ENCODE peak calls at places on chromosomes 13 and 19, in seven cellular contexts. L, J, M, V, T, E and N are unnamed samples.

GRCh38 chr19:12796146-12797071 is 5.1 kb downstream of the JUNB start:
- DNase-seq in L (peak; percentile 90), J (peak; percentile 94), M (peak; percentile 56), V (peak; percentile 58), T (no peak), E (peak; percentile 78), N (peak; percentile 61)

GRCh38 chr13:40137400-40137799 is 481.9 kb downstream of the COG6 start:
- DNase-seq in L (no peak), J (no peak), M (no peak), V (no peak), T (no peak), E (no peak), N (no peak)

GRCh38 chr13:107208889-107209288 is 641.0 kb upstream of the ARGLU1 start:
- DNase-seq in L (no peak), J (no peak), M (no peak), V (no peak), T (no peak), E (no peak), N (no peak)

GRCh38 chr13:32889986-32890565 is 126.1 kb upstream of the KL start:
- DNase-seq in L (no peak), J (no peak), M (no peak), V (no peak), T (no peak), E (no peak), N (no peak)

GRCh38 chr13:95404141-95404882 is 103.1 kb upstream of the ABCC4 start:
- DNase-seq in L (peak; percentile 92), J (peak; percentile 94), M (peak; percentile 58), V (peak; percentile 49), T (peak; percentile 30), E (peak; percentile 82), N (peak; percentile 62)

GRCh38 chr19:15318241-15318691 is 14.1 kb downstream of the BRD4 start:
- DNase-seq in L (no peak), J (no peak), M (no peak), V (no peak), T (no peak), E (no peak), N (no peak)

GRCh38 chr13:99179460-99179859 is 21.2 kb upstream of the UBAC2 start:
- DNase-seq in L (no peak), J (no peak), M (no peak), V (no peak), T (no peak), E (no peak), N (no peak)

GRCh38 chr13:40145139-40145538 is 489.7 kb downstream of the COG6 start:
- DNase-seq in L (no peak), J (no peak), M (no peak), V (no peak), T (no peak), E (peak; percentile 39), N (no peak)

GRCh38 chr13:73519720-73520119 is 460.9 kb downstream of the KLF5 start:
- DNase-seq in L (no peak), J (no peak), M (no peak), V (no peak), T (no peak), E (no peak), N (no peak)

GRCh38 chr13:50419896-50420295 is 404.7 kb downstream of the KCNRG start:
- DNase-seq in L (no peak), J (no peak), M (no peak), V (no peak), T (no peak), E (no peak), N (no peak)

GRCh38 chr13:79780240-79780639 is 299.3 kb downstream of the NDFIP2 start:
- DNase-seq in L (no peak), J (no peak), M (no peak), V (no peak), T (no peak), E (no peak), N (no peak)

GRCh38 chr13:112117955-112118302 is 51.0 kb downstream of the SOX1 start:
- DNase-seq in L (no peak), J (no peak), M (no peak), V (no peak), T (no peak), E (no peak), N (no peak)

GRCh38 chr13:114047358-114047881 is 73.5 kb upstream of the C13orf46 start:
- DNase-seq in L (no peak), J (no peak), M (no peak), V (no peak), T (no peak), E (no peak), N (no peak)

GRCh38 chr19:36775768-36776167 is 3.2 kb upstream of the ZNF850 start:
- DNase-seq in L (peak; percentile 76), J (peak; percentile 76), M (no peak), V (no peak), T (no peak), E (no peak), N (no peak)